ENCODE peak calls at places on chromosomes 11 and 22, in eight cellular contexts. M is body of pancreas; D is dorsolateral prefrontal cortex; K is upper lobe of right lung; Q is cardiac fibroblast; N is DND-41; L is CD8-positive, alpha-beta memory T cell; G is IMR-90. U is an unnamed sample.

GRCh38 chr22:30438559-30438958 is 13.0 kb downstream of the MTFP1 start:
- DNase-seq in M (no peak), D (no peak), K (no peak), Q (no peak), N (no peak), L (no peak), G (no peak), U (no peak)

GRCh38 chr22:44764373-44764772 is 12.0 kb downstream of the ARHGAP8 start:
- DNase-seq in M (no peak), D (no peak), K (no peak), Q (no peak), N (no peak), L (no peak), G (no peak), U (no peak)

GRCh38 chr22:39207141-39208012 is 37.4 kb downstream of the PDGFB start:
- DNase-seq in M (peak; percentile 92), D (no peak), K (peak; percentile 48), Q (peak; percentile 65), N (no peak), L (no peak), G (peak; percentile 11), U (no peak)

GRCh38 chr11:71164186-71164585 is 88.2 kb downstream of the SHANK2 start:
- DNase-seq in M (no peak), D (no peak), K (no peak), Q (no peak), N (no peak), L (no peak), G (no peak), U (no peak)

GRCh38 chr11:109040303-109040702 is 375.4 kb downstream of the DDX10 start:
- DNase-seq in M (no peak), D (no peak), K (no peak), Q (no peak), N (no peak), L (no peak), G (no peak), U (no peak)

GRCh38 chr11:126968915-126969314 is 31.7 kb downstream of the KIRREL3 start:
- DNase-seq in M (no peak), D (no peak), K (no peak), Q (no peak), N (no peak), L (no peak), G (peak; percentile 6), U (no peak)

GRCh38 chr11:11416917-11417316 is 63.9 kb upstream of the CSNK2A3 start:
- DNase-seq in M (no peak), D (no peak), K (no peak), Q (peak; percentile 64), N (no peak), L (no peak), G (peak; percentile 65), U (peak; percentile 74)

GRCh38 chr11:110355011-110355744 is 58.8 kb upstream of the RDX start:
- DNase-seq in M (peak; percentile 15), D (no peak), K (no peak), Q (no peak), N (no peak), L (no peak), G (no peak), U (no peak)

GRCh38 chr11:62439785-62440602 is 21.2 kb downstream of the SCGB1A1 start:
- DNase-seq in M (no peak), D (no peak), K (no peak), Q (peak; percentile 38), N (no peak), L (no peak), G (peak; percentile 77), U (peak; percentile 48)

GRCh38 chr11:110374921-110375320 is 54.8 kb upstream of the FDX1 start:
- DNase-seq in M (no peak), D (no peak), K (no peak), Q (peak; percentile 45), N (no peak), L (no peak), G (no peak), U (peak; percentile 48)

GRCh38 chr11:90704510-90704909 is 481.7 kb upstream of the CHORDC1 start:
- DNase-seq in M (no peak), D (no peak), K (no peak), Q (no peak), N (no peak), L (no peak), G (no peak), U (no peak)

GRCh38 chr11:72226701-72227100 is 2.1 kb downstream of the INPPL1 start:
- DNase-seq in M (no peak), D (no peak), K (no peak), Q (no peak), N (no peak), L (no peak), G (no peak), U (no peak)

GRCh38 chr22:40499187-40499753 is 128.9 kb downstream of the SGSM3 start:
- DNase-seq in M (peak; percentile 55), D (no peak), K (no peak), Q (peak; percentile 96), N (no peak), L (no peak), G (peak; percentile 99), U (peak; percentile 94)

GRCh38 chr11:18617688-18618340 is 16.3 kb downstream of the SPTY2D1 start:
- DNase-seq in M (no peak), D (no peak), K (no peak), Q (peak; percentile 57), N (peak; percentile 77), L (no peak), G (peak; percentile 71), U (no peak)

GRCh38 chr11:2797741-2798361 is 87.7 kb downstream of the CDKN1C start:
- DNase-seq in M (peak; percentile 8), D (peak; percentile 33), K (peak; percentile 59), Q (no peak), N (no peak), L (no peak), G (no peak), U (no peak)

GRCh38 chr11:77198440-77198849 is 70.4 kb downstream of the MYO7A start:
- DNase-seq in M (peak; percentile 9), D (peak; percentile 28), K (peak; percentile 53), Q (peak; percentile 9), N (peak; percentile 57), L (no peak), G (peak; percentile 10), U (no peak)

GRCh38 chr11:68212421-68213134 is 518 bp downstream of the KMT5B start:
- DNase-seq in M (peak; percentile 70), D (peak; percentile 65), K (peak; percentile 87), Q (peak; percentile 73), N (peak; percentile 71), L (peak; percentile 57), G (peak; percentile 75), U (peak; percentile 90)

GRCh38 chr11:21190181-21190580 is 520.8 kb downstream of the NELL1 start:
- DNase-seq in M (no peak), D (no peak), K (no peak), Q (no peak), N (no peak), L (no peak), G (no peak), U (no peak)

GRCh38 chr11:121464352-121464946 is 11.7 kb upstream of the SORL1-AS1 start:
- DNase-seq in M (peak; percentile 60), D (peak; percentile 78), K (no peak), Q (peak; percentile 77), N (peak; percentile 24), L (peak; percentile 56), G (peak; percentile 94), U (peak; percentile 88)

GRCh38 chr22:29470159-29470855 is 9.7 kb upstream of the NEFH start:
- DNase-seq in M (peak; percentile 68), D (peak; percentile 77), K (peak; percentile 83), Q (peak; percentile 68), N (peak; percentile 80), L (peak; percentile 54), G (peak; percentile 24), U (no peak)

GRCh38 chr11:132644511-132644910 is 887.8 kb downstream of the OPCML start:
- DNase-seq in M (no peak), D (no peak), K (no peak), Q (no peak), N (no peak), L (no peak), G (no peak), U (no peak)

GRCh38 chr11:5473921-5474320 is 14.6 kb upstream of the OR52D1 start:
- DNase-seq in M (no peak), D (no peak), K (no peak), Q (no peak), N (no peak), L (no peak), G (no peak), U (no peak)

GRCh38 chr11:87265132-87265531 is 227.4 kb downstream of the TMEM135 start:
- DNase-seq in M (no peak), D (no peak), K (no peak), Q (peak; percentile 53), N (no peak), L (no peak), G (peak; percentile 71), U (peak; percentile 19)

GRCh38 chr11:33949201-33949913 is 57.5 kb upstream of the LMO2 start:
- DNase-seq in M (no peak), D (no peak), K (no peak), Q (no peak), N (no peak), L (no peak), G (no peak), U (no peak)

GRCh38 chr22:26362471-26362870 is 66.6 kb upstream of the ASPHD2 start:
- DNase-seq in M (no peak), D (no peak), K (no peak), Q (peak; percentile 11), N (no peak), L (no peak), G (peak; percentile 6), U (no peak)

GRCh38 chr22:42959472-42960145 is 55.3 kb downstream of the PACSIN2 start:
- DNase-seq in M (peak; percentile 84), D (no peak), K (no peak), Q (peak; percentile 90), N (no peak), L (no peak), G (peak; percentile 88), U (no peak)

GRCh38 chr22:21942407-21942895 is 10.2 kb downstream of the PPM1F start:
- DNase-seq in M (peak; percentile 47), D (no peak), K (peak; percentile 78), Q (peak; percentile 93), N (no peak), L (no peak), G (peak; percentile 88), U (peak; percentile 95)

GRCh38 chr11:64358536-64358906 is 441 bp upstream of the RPS6KA4 start:
- DNase-seq in M (no peak), D (no peak), K (no peak), Q (no peak), N (no peak), L (no peak), G (no peak), U (no peak)
- H3K4me3 ChIP-seq in M (no peak overlapping the region), D (peak overlapping the region; percentile 68), K (peak overlapping the region; percentile 91), Q (peak overlapping the region; percentile 50), N (peak overlapping the region; percentile 78), L (peak overlapping the region; percentile 71), G (peak overlapping the region; percentile 98), U (peak overlapping the region; percentile 60)

GRCh38 chr22:50300620-50301257 is 6.7 kb downstream of the PLXNB2 start:
- DNase-seq in M (no peak), D (no peak), K (no peak), Q (no peak), N (no peak), L (no peak), G (no peak), U (no peak)
- H3K4me3 ChIP-seq in M (no peak overlapping the region), D (no peak overlapping the region), K (peak overlapping the region; percentile 44), Q (no peak overlapping the region), N (no peak overlapping the region), L (no peak overlapping the region), G (no peak overlapping the region), U (no peak overlapping the region)

GRCh38 chr22:35353318-35353717 is 27.6 kb upstream of the HMOX1 start:
- DNase-seq in M (no peak), D (no peak), K (peak; percentile 84), Q (no peak), N (no peak), L (no peak), G (no peak), U (no peak)
- H3K4me3 ChIP-seq in M (no peak overlapping the region), D (no peak overlapping the region), K (no peak overlapping the region), Q (no peak overlapping the region), N (no peak overlapping the region), L (no peak overlapping the region), G (no peak overlapping the region), U (no peak overlapping the region)

GRCh38 chr11:129569007-129569406 is 193.4 kb downstream of the BARX2 start:
- DNase-seq in M (no peak), D (no peak), K (no peak), Q (no peak), N (no peak), L (no peak), G (no peak), U (no peak)
- H3K4me3 ChIP-seq in M (no peak overlapping the region), D (no peak overlapping the region), K (no peak overlapping the region), Q (no peak overlapping the region), N (no peak overlapping the region), L (no peak overlapping the region), G (no peak overlapping the region), U (no peak overlapping the region)

U was measured in foreskin fibroblast.